ENCODE peak calls at places on chromosomes 12 and 14, in six cellular contexts. Y is sigmoid colon; B is stimulated activated CD4-positive, alpha-beta T cell treated with anti-CD3 and anti-CD28 coated beads, Interleukin-2, amount 100 ng/mL, for 48 hours; X is NCI-H2107; V is psoas muscle; C is mucosa of descending colon. M is an unnamed sample.

GRCh38 chr12:113961921-113962710 is 4.0 kb downstream of the RBM19 start:
- DNase-seq in Y (no peak), B (peak), X (no peak), V (no peak), C (no peak), M (no peak)

GRCh38 chr14:33943484-33943883 is 7.4 kb downstream of the EGLN3 start:
- DNase-seq in Y (no peak), B (no peak), X (no peak), V (no peak), C (peak), M (no peak)

GRCh38 chr12:75560167-75560566 is 48.8 kb upstream of the KRR1 start:
- DNase-seq in Y (no peak), B (no peak), X (peak), V (no peak), C (no peak), M (no peak)

GRCh38 chr14:105861985-105862465 is 335.6 kb downstream of the TMEM121 start:
- DNase-seq in Y (peak), B (no peak), X (no peak), V (no peak), C (no peak), M (peak)

GRCh38 chr14:104303705-104304425 is 165.5 kb downstream of the KIF26A start:
- DNase-seq in Y (no peak), B (no peak), X (no peak), V (peak), C (no peak), M (no peak)

GRCh38 chr14:83826838-83827237 is 1703.1 kb upstream of the FLRT2 start:
- DNase-seq in Y (no peak), B (no peak), X (no peak), V (no peak), C (no peak), M (no peak)

GRCh38 chr12:109880938-109881337 is 597 bp upstream of the GLTP start:
- DNase-seq in Y (no peak), B (no peak), X (no peak), V (no peak), C (no peak), M (no peak)

GRCh38 chr14:101877766-101878165 is 86.6 kb upstream of the DYNC1H1 start:
- DNase-seq in Y (no peak), B (no peak), X (no peak), V (no peak), C (no peak), M (no peak)

GRCh38 chr12:97716356-97716755 is 253.8 kb downstream of the RMST start:
- DNase-seq in Y (no peak), B (no peak), X (no peak), V (no peak), C (no peak), M (no peak)

GRCh38 chr12:27743601-27744000 is 33.0 kb downstream of the MRPS35 start:
- DNase-seq in Y (no peak), B (no peak), X (no peak), V (no peak), C (no peak), M (no peak)

GRCh38 chr12:97940629-97941028 is 478.0 kb downstream of the RMST start:
- DNase-seq in Y (no peak), B (no peak), X (no peak), V (no peak), C (no peak), M (no peak)

GRCh38 chr14:52314521-52315354 is 626 bp downstream of the PTGER2 start:
- DNase-seq in Y (no peak), B (no peak), X (no peak), V (peak), C (peak), M (no peak)

GRCh38 chr12:49295087-49296001 is at the start of gene PRPH:
- DNase-seq in Y (peak), B (no peak), X (no peak), V (no peak), C (no peak), M (no peak)

GRCh38 chr12:121181181-121181580 is 28.7 kb upstream of the P2RX4 start:
- DNase-seq in Y (no peak), B (no peak), X (no peak), V (no peak), C (no peak), M (no peak)

GRCh38 chr12:67807808-67808207 is 159.3 kb downstream of the DYRK2 start:
- DNase-seq in Y (no peak), B (no peak), X (no peak), V (no peak), C (no peak), M (no peak)

GRCh38 chr14:92513966-92514843 is 624 bp downstream of the RIN3 start:
- DNase-seq in Y (peak), B (no peak), X (no peak), V (no peak), C (peak), M (no peak)

GRCh38 chr12:45336331-45336730 is 120.4 kb downstream of the ANO6 start:
- DNase-seq in Y (no peak), B (no peak), X (no peak), V (no peak), C (no peak), M (no peak)

GRCh38 chr12:49013403-49013802 is 5.2 kb downstream of the PRKAG1 start:
- DNase-seq in Y (no peak), B (no peak), X (no peak), V (no peak), C (no peak), M (no peak)

GRCh38 chr14:72775923-72776554 is 117.9 kb downstream of the DPF3 start:
- DNase-seq in Y (no peak), B (no peak), X (no peak), V (no peak), C (no peak), M (no peak)

GRCh38 chr12:49296034-49296835 is 1.3 kb downstream of the PRPH start:
- DNase-seq in Y (peak), B (peak), X (no peak), V (peak), C (peak), M (peak)

GRCh38 chr12:7661741-7662140 is 4.0 kb downstream of the APOBEC1 start:
- DNase-seq in Y (no peak), B (no peak), X (no peak), V (no peak), C (no peak), M (no peak)

GRCh38 chr12:20800160-20800559 is 10.3 kb upstream of the SLCO1B3 start:
- DNase-seq in Y (no peak), B (no peak), X (no peak), V (no peak), C (no peak), M (no peak)